ENCODE peak calls at places on chromosomes 4 and X, in four cellular contexts. One of them, this sample, is unnamed.

GRCh38 chrX:43500240-43500639 is 155.9 kb upstream of the MAOA start:
- DNase-seq in keratinocyte: no peak
- DNase-seq in mammary epithelial cell: no peak
- DNase-seq in OCI-LY7: no peak
- DNase-seq in this sample: no peak

GRCh38 chr4:7266525-7267292 is 74.4 kb downstream of the SORCS2 start:
- DNase-seq in keratinocyte: peak; percentile 74
- DNase-seq in mammary epithelial cell: peak; percentile 84
- DNase-seq in OCI-LY7: no peak
- DNase-seq in this sample: no peak

GRCh38 chrX:54921427-54922021 is 900 bp downstream of the TRO start:
- DNase-seq in keratinocyte: no peak
- DNase-seq in mammary epithelial cell: no peak
- DNase-seq in OCI-LY7: no peak
- DNase-seq in this sample: peak; percentile 56

GRCh38 chr4:108333353-108333920 is 164.7 kb upstream of the LEF1 start:
- DNase-seq in keratinocyte: no peak
- DNase-seq in mammary epithelial cell: no peak
- DNase-seq in OCI-LY7: no peak
- DNase-seq in this sample: no peak

GRCh38 chrX:105695451-105695850 is 126.9 kb upstream of the NRK start:
- DNase-seq in keratinocyte: no peak
- DNase-seq in mammary epithelial cell: peak; percentile 82
- DNase-seq in OCI-LY7: no peak
- DNase-seq in this sample: no peak

GRCh38 chr4:87108142-87108546 is 112.3 kb downstream of the KLHL8 start:
- DNase-seq in keratinocyte: no peak
- DNase-seq in mammary epithelial cell: peak; percentile 59
- DNase-seq in OCI-LY7: no peak
- DNase-seq in this sample: no peak

GRCh38 chrX:53594354-53594753 is 92.2 kb downstream of the HUWE1 start:
- DNase-seq in keratinocyte: no peak
- DNase-seq in mammary epithelial cell: no peak
- DNase-seq in OCI-LY7: no peak
- DNase-seq in this sample: no peak

GRCh38 chr4:110092646-110093045 is 105.8 kb downstream of the ELOVL6 start:
- DNase-seq in keratinocyte: no peak
- DNase-seq in mammary epithelial cell: no peak
- DNase-seq in OCI-LY7: no peak
- DNase-seq in this sample: no peak

GRCh38 chr4:169948271-169948670 is 77.9 kb downstream of the MFAP3L start:
- DNase-seq in keratinocyte: no peak
- DNase-seq in mammary epithelial cell: no peak
- DNase-seq in OCI-LY7: no peak
- DNase-seq in this sample: no peak

GRCh38 chr4:128279624-128280225 is 7.9 kb downstream of the PGRMC2 start:
- DNase-seq in keratinocyte: no peak
- DNase-seq in mammary epithelial cell: no peak
- DNase-seq in OCI-LY7: no peak
- DNase-seq in this sample: no peak

GRCh38 chr4:139956436-139957107 is 197.4 kb downstream of the MAML3 start:
- DNase-seq in keratinocyte: no peak
- DNase-seq in mammary epithelial cell: no peak
- DNase-seq in OCI-LY7: no peak
- DNase-seq in this sample: no peak

GRCh38 chr4:121072080-121072835 is at the start of gene NDNF:
- DNase-seq in keratinocyte: no peak
- DNase-seq in mammary epithelial cell: no peak
- DNase-seq in OCI-LY7: no peak
- DNase-seq in this sample: peak; percentile 61

GRCh38 chr4:104860227-104861123 is 286.2 kb upstream of the TET2 start:
- DNase-seq in keratinocyte: no peak
- DNase-seq in mammary epithelial cell: peak; percentile 64
- DNase-seq in OCI-LY7: peak; percentile 70
- DNase-seq in this sample: peak; percentile 72

GRCh38 chr4:55407119-55407518 is 11.4 kb downstream of the TMEM165 start:
- DNase-seq in keratinocyte: no peak
- DNase-seq in mammary epithelial cell: no peak
- DNase-seq in OCI-LY7: no peak
- DNase-seq in this sample: no peak

GRCh38 chr4:89158884-89159503 is 47.7 kb downstream of the TIGD2 start:
- DNase-seq in keratinocyte: no peak
- DNase-seq in mammary epithelial cell: peak; percentile 35
- DNase-seq in OCI-LY7: peak; percentile 47
- DNase-seq in this sample: no peak

GRCh38 chrX:70030242-70030823 is 19.4 kb downstream of the AWAT2 start:
- DNase-seq in keratinocyte: no peak
- DNase-seq in mammary epithelial cell: peak; percentile 51
- DNase-seq in OCI-LY7: peak; percentile 53
- DNase-seq in this sample: peak; percentile 21

GRCh38 chrX:80293354-80293753 is 126.9 kb upstream of the TENT5D start:
- DNase-seq in keratinocyte: no peak
- DNase-seq in mammary epithelial cell: no peak
- DNase-seq in OCI-LY7: no peak
- DNase-seq in this sample: no peak

GRCh38 chrX:9794495-9794894 is 8.3 kb downstream of the SHROOM2 start:
- DNase-seq in keratinocyte: no peak
- DNase-seq in mammary epithelial cell: no peak
- DNase-seq in OCI-LY7: no peak
- DNase-seq in this sample: no peak

GRCh38 chr4:37245391-37245954 is 930 bp downstream of the NWD2 start:
- DNase-seq in keratinocyte: no peak
- DNase-seq in mammary epithelial cell: no peak
- DNase-seq in OCI-LY7: no peak
- DNase-seq in this sample: no peak

GRCh38 chr4:89071311-89071710 is 14.3 kb upstream of the FAM13A start:
- DNase-seq in keratinocyte: no peak
- DNase-seq in mammary epithelial cell: peak; percentile 41
- DNase-seq in OCI-LY7: no peak
- DNase-seq in this sample: no peak

GRCh38 chr4:104983615-104984179 is 163.0 kb upstream of the TET2 start:
- DNase-seq in keratinocyte: no peak
- DNase-seq in mammary epithelial cell: peak; percentile 80
- DNase-seq in OCI-LY7: no peak
- DNase-seq in this sample: no peak

GRCh38 chr4:169051936-169052335 is 41.9 kb upstream of the CBR4 start:
- DNase-seq in keratinocyte: no peak
- DNase-seq in mammary epithelial cell: peak; percentile 37
- DNase-seq in OCI-LY7: no peak
- DNase-seq in this sample: no peak

GRCh38 chrX:38276089-38276488 is 51.2 kb downstream of the RPGR start:
- DNase-seq in keratinocyte: no peak
- DNase-seq in mammary epithelial cell: no peak
- DNase-seq in OCI-LY7: no peak
- DNase-seq in this sample: no peak

GRCh38 chr4:6771229-6771671 is 11.3 kb upstream of the KIAA0232 start:
- DNase-seq in keratinocyte: no peak
- DNase-seq in mammary epithelial cell: peak; percentile 56
- DNase-seq in OCI-LY7: no peak
- DNase-seq in this sample: no peak

GRCh38 chrX:10089378-10089795 is 67.4 kb upstream of the CLCN4 start:
- DNase-seq in keratinocyte: no peak
- DNase-seq in mammary epithelial cell: no peak
- DNase-seq in OCI-LY7: no peak
- DNase-seq in this sample: no peak

DNA sequence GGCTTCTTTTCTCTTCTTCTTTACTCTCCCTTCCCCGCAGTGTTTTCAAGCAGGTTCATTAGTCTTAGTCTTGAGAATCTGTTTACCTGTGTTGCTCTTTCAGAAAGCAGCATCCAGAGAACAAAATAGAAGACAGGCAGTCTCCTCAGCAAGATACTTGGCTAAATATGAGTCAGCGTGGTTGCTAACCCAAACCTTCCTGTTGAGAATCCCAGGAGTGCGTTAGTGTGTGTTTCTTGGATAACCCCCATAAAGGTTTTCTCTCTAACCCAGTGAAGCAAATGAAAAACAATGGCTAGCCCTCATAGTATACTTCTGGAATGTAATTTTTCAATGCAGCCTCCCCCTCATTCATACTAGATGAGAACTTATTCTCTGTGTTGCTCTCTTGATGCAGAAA is 41.1 kb downstream of the BMPR1B start:
- DNase-seq in keratinocyte: no peak
- DNase-seq in mammary epithelial cell: peak; percentile 22
- DNase-seq in OCI-LY7: no peak
- DNase-seq in this sample: no peak
- TF ChIP-seq CTCF in keratinocyte: no peak
- TF ChIP-seq CTCF in mammary epithelial cell: no peak
- TF ChIP-seq CTCF in OCI-LY7: no peak
- TF ChIP-seq CTCF in this sample: no peak

GRCh38 chrX:21382715-21383114 is 8.5 kb downstream of the CNKSR2 start:
- DNase-seq in keratinocyte: no peak
- DNase-seq in mammary epithelial cell: no peak
- DNase-seq in OCI-LY7: no peak
- DNase-seq in this sample: no peak
- TF ChIP-seq CTCF in keratinocyte: no peak
- TF ChIP-seq CTCF in mammary epithelial cell: peak; percentile 44
- TF ChIP-seq CTCF in OCI-LY7: peak; percentile 45
- TF ChIP-seq CTCF in this sample: peak; percentile 28

DNA sequence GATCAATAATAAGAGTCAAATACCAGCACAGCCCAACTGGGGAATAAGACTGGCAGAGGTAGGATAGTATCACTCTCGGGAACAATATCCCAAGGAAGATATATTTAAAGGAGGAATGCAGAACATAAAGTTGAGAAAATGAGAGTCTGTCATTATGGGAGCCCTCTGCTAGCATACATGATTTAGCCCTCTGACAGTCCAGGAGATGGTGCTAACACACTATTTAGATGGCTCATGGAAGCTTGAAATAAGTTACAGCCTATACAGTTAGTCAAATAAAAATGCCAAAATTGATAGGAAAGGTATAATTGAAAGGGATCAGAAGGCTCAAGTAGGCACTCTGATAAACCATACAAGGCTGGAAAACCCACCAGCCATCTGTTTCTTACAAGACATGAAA is 201.0 kb upstream of the NEIL3 start:
- DNase-seq in keratinocyte: no peak
- DNase-seq in mammary epithelial cell: peak; percentile 21
- DNase-seq in OCI-LY7: no peak
- DNase-seq in this sample: no peak
- TF ChIP-seq CTCF in keratinocyte: no peak
- TF ChIP-seq CTCF in mammary epithelial cell: peak; percentile 63
- TF ChIP-seq CTCF in OCI-LY7: peak; percentile 26
- TF ChIP-seq CTCF in this sample: no peak

DNA sequence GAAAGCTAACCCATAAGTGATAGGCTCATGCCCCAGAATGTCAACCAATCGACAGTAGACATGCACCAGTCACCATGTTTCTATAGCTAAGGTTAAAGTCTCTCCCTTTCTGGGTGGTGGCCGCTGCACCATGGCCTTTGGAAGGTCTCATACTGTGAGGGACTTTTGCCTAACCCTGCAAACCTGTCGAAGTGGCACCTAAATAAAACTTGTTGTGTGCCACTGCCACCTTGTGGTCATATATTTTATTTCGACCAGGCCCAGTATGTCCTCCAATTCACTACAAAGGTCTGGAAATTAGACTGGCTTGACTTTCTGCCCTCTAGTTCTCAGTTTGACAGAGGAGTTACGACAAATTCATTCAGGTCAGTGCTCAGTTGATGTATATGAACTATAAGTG is 163.1 kb downstream of the SMARCA1 start:
- DNase-seq in keratinocyte: peak; percentile 11
- DNase-seq in mammary epithelial cell: peak; percentile 34
- DNase-seq in OCI-LY7: peak; percentile 47
- DNase-seq in this sample: peak; percentile 61
- TF ChIP-seq CTCF in keratinocyte: peak; percentile 70
- TF ChIP-seq CTCF in mammary epithelial cell: peak; percentile 53
- TF ChIP-seq CTCF in OCI-LY7: peak; percentile 76
- TF ChIP-seq CTCF in this sample: peak; percentile 42

DNA sequence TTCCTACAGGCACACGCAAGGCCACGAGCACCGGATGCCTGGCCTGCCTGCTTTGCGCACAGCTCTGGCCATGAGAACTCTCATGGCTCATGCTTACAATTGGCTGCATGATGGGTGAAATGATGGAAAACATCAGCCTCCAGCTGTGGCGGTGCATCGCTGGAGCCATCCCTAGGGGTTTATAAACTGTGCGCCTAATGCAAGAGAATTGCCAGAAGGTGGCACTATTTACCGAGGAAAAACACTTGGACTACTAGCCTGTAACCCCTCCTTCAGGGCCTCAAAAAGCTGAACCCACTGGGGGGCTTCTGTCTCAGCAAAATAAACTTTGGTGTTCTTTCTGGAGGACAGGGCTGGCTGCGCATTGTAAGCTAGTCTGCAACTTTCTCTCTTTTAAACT is 51.9 kb downstream of the PHKA2 start:
- DNase-seq in keratinocyte: no peak
- DNase-seq in mammary epithelial cell: no peak
- DNase-seq in OCI-LY7: peak; percentile 24
- DNase-seq in this sample: peak; percentile 2
- TF ChIP-seq CTCF in keratinocyte: peak; percentile 44
- TF ChIP-seq CTCF in mammary epithelial cell: peak; percentile 21
- TF ChIP-seq CTCF in OCI-LY7: peak; percentile 65
- TF ChIP-seq CTCF in this sample: no peak

GRCh38 chrX:149511081-149511480 is 6.0 kb upstream of the IDS start:
- DNase-seq in keratinocyte: no peak
- DNase-seq in mammary epithelial cell: peak; percentile 45
- DNase-seq in OCI-LY7: no peak
- DNase-seq in this sample: no peak

GRCh38 chrX:149508467-149508866 is 3.4 kb upstream of the IDS start:
- DNase-seq in keratinocyte: no peak
- DNase-seq in mammary epithelial cell: no peak
- DNase-seq in OCI-LY7: no peak
- DNase-seq in this sample: no peak

GRCh38 chrX:149512225-149512885 is 7.2 kb upstream of the IDS start:
- DNase-seq in keratinocyte: no peak
- DNase-seq in mammary epithelial cell: peak; percentile 35
- DNase-seq in OCI-LY7: peak; percentile 55
- DNase-seq in this sample: peak; percentile 69

GRCh38 chrX:149513713-149514427 is 8.8 kb upstream of the IDS start:
- DNase-seq in keratinocyte: no peak
- DNase-seq in mammary epithelial cell: no peak
- DNase-seq in OCI-LY7: no peak
- DNase-seq in this sample: peak; percentile 24

GRCh38 chrX:149510386-149510785 is 5.3 kb upstream of the IDS start:
- DNase-seq in keratinocyte: no peak
- DNase-seq in mammary epithelial cell: no peak
- DNase-seq in OCI-LY7: no peak
- DNase-seq in this sample: no peak
- TF ChIP-seq CTCF in keratinocyte: no peak
- TF ChIP-seq CTCF in mammary epithelial cell: peak; percentile 17
- TF ChIP-seq CTCF in OCI-LY7: peak; percentile 38
- TF ChIP-seq CTCF in this sample: no peak

DNA sequence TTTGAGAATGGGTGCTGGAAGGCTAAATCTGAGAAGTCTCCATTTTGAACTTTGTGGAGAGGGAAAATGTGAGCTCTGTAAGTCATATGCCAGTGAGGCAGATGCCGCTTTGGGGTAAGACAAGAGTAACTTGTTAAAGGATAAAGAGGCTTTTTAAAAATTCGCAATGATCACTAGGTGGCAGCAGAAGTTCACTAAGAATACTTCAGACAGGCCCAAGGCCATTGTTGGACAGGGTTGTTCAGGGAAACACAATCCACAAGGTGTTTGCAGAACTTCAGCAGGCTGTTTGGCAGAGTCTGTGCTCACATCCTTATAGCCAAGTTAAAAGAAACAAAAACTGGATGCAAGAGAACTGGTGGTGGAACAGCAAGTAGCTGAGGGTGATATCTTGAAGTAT is 13.7 kb upstream of the PIGA start:
- DNase-seq in keratinocyte: peak; percentile 36
- DNase-seq in mammary epithelial cell: peak; percentile 64
- DNase-seq in OCI-LY7: peak; percentile 61
- DNase-seq in this sample: peak; percentile 11
- TF ChIP-seq CTCF in keratinocyte: peak; percentile 55
- TF ChIP-seq CTCF in mammary epithelial cell: peak; percentile 71
- TF ChIP-seq CTCF in OCI-LY7: peak; percentile 70
- TF ChIP-seq CTCF in this sample: peak; percentile 49